ENCODE peak calls at places on chromosomes 1 and 21, in seven cellular contexts. One of them, this sample, is unnamed. For H3K4me1, the result is how much of the 10 kb centered on the place peaks cover.

GRCh38 chr1:209549384-209550001 is 34.0 kb upstream of the CAMK1G start:
- DNase-seq in lower lobe of right lung: no peak
- DNase-seq in sigmoid colon: no peak
- DNase-seq in tibial nerve: no peak
- DNase-seq in MM.1S: no peak
- DNase-seq in osteoblast: no peak
- DNase-seq in CD8-positive, alpha-beta T cell: no peak
- DNase-seq in this sample: no peak

GRCh38 chr1:224668991-224669390 is 52.9 kb downstream of the CNIH3 start:
- DNase-seq in lower lobe of right lung: no peak
- DNase-seq in sigmoid colon: no peak
- DNase-seq in tibial nerve: no peak
- DNase-seq in MM.1S: no peak
- DNase-seq in osteoblast: no peak
- DNase-seq in CD8-positive, alpha-beta T cell: no peak
- DNase-seq in this sample: no peak

GRCh38 chr1:17232759-17233661 is 15.9 kb upstream of the PADI3 start:
- DNase-seq in lower lobe of right lung: no peak
- DNase-seq in sigmoid colon: no peak
- DNase-seq in tibial nerve: no peak
- DNase-seq in MM.1S: no peak
- DNase-seq in osteoblast: peak
- DNase-seq in CD8-positive, alpha-beta T cell: no peak
- DNase-seq in this sample: no peak

GRCh38 chr1:178644308-178645120 is 80.5 kb upstream of the RALGPS2 start:
- DNase-seq in lower lobe of right lung: no peak
- DNase-seq in sigmoid colon: no peak
- DNase-seq in tibial nerve: no peak
- DNase-seq in MM.1S: peak
- DNase-seq in osteoblast: peak
- DNase-seq in CD8-positive, alpha-beta T cell: no peak
- DNase-seq in this sample: no peak

GRCh38 chr1:99086057-99086456 is 81.4 kb upstream of the PLPPR5 start:
- DNase-seq in lower lobe of right lung: no peak
- DNase-seq in sigmoid colon: no peak
- DNase-seq in tibial nerve: no peak
- DNase-seq in MM.1S: no peak
- DNase-seq in osteoblast: no peak
- DNase-seq in CD8-positive, alpha-beta T cell: no peak
- DNase-seq in this sample: no peak

GRCh38 chr1:39919545-39919944 is 17.8 kb upstream of the MYCL start:
- DNase-seq in lower lobe of right lung: peak
- DNase-seq in sigmoid colon: no peak
- DNase-seq in tibial nerve: no peak
- DNase-seq in MM.1S: peak
- DNase-seq in osteoblast: peak
- DNase-seq in CD8-positive, alpha-beta T cell: peak
- DNase-seq in this sample: peak

GRCh38 chr1:118988186-118989005 is at the start of gene TBX15:
- DNase-seq in lower lobe of right lung: no peak
- DNase-seq in sigmoid colon: no peak
- DNase-seq in tibial nerve: no peak
- DNase-seq in MM.1S: no peak
- DNase-seq in osteoblast: peak
- DNase-seq in CD8-positive, alpha-beta T cell: no peak
- DNase-seq in this sample: no peak

GRCh38 chr1:113928950-113929749 is at the start of gene HIPK1:
- DNase-seq in lower lobe of right lung: peak
- DNase-seq in sigmoid colon: peak
- DNase-seq in tibial nerve: peak
- DNase-seq in MM.1S: peak
- DNase-seq in osteoblast: peak
- DNase-seq in CD8-positive, alpha-beta T cell: peak
- DNase-seq in this sample: peak

GRCh38 chr1:56188216-56188615 is 391.1 kb downstream of the PLPP3 start:
- DNase-seq in lower lobe of right lung: no peak
- DNase-seq in sigmoid colon: no peak
- DNase-seq in tibial nerve: no peak
- DNase-seq in MM.1S: no peak
- DNase-seq in osteoblast: no peak
- DNase-seq in CD8-positive, alpha-beta T cell: no peak
- DNase-seq in this sample: no peak

GRCh38 chr1:181948372-181948771 is 113.1 kb downstream of the ZNF648 start:
- DNase-seq in lower lobe of right lung: no peak
- DNase-seq in sigmoid colon: no peak
- DNase-seq in tibial nerve: no peak
- DNase-seq in MM.1S: no peak
- DNase-seq in osteoblast: no peak
- DNase-seq in CD8-positive, alpha-beta T cell: no peak
- DNase-seq in this sample: no peak

GRCh38 chr1:154154534-154155181 is at the start of gene NUP210L:
- DNase-seq in lower lobe of right lung: peak
- DNase-seq in sigmoid colon: peak
- DNase-seq in tibial nerve: peak
- DNase-seq in MM.1S: no peak
- DNase-seq in osteoblast: peak
- DNase-seq in CD8-positive, alpha-beta T cell: no peak
- DNase-seq in this sample: no peak

GRCh38 chr1:51071291-51071690 is 30.7 kb upstream of the C1orf185 start:
- DNase-seq in lower lobe of right lung: no peak
- DNase-seq in sigmoid colon: no peak
- DNase-seq in tibial nerve: no peak
- DNase-seq in MM.1S: no peak
- DNase-seq in osteoblast: no peak
- DNase-seq in CD8-positive, alpha-beta T cell: no peak
- DNase-seq in this sample: no peak

GRCh38 chr1:51518730-51519047 is 377 bp downstream of the EPS15 start:
- DNase-seq in lower lobe of right lung: peak
- DNase-seq in sigmoid colon: peak
- DNase-seq in tibial nerve: no peak
- DNase-seq in MM.1S: peak
- DNase-seq in osteoblast: peak
- DNase-seq in CD8-positive, alpha-beta T cell: peak
- DNase-seq in this sample: no peak

GRCh38 chr1:43276673-43277072 is 6.9 kb downstream of the TMEM125 start:
- DNase-seq in lower lobe of right lung: peak
- DNase-seq in sigmoid colon: peak
- DNase-seq in tibial nerve: no peak
- DNase-seq in MM.1S: no peak
- DNase-seq in osteoblast: no peak
- DNase-seq in CD8-positive, alpha-beta T cell: no peak
- DNase-seq in this sample: no peak

GRCh38 chr1:181090653-181091126 is 2.2 kb downstream of the IER5 start:
- DNase-seq in lower lobe of right lung: no peak
- DNase-seq in sigmoid colon: no peak
- DNase-seq in tibial nerve: no peak
- DNase-seq in MM.1S: peak
- DNase-seq in osteoblast: no peak
- DNase-seq in CD8-positive, alpha-beta T cell: peak
- DNase-seq in this sample: no peak

GRCh38 chr1:40851643-40852042 is 10.5 kb downstream of the CITED4 start:
- DNase-seq in lower lobe of right lung: no peak
- DNase-seq in sigmoid colon: no peak
- DNase-seq in tibial nerve: no peak
- DNase-seq in MM.1S: no peak
- DNase-seq in osteoblast: no peak
- DNase-seq in CD8-positive, alpha-beta T cell: no peak
- DNase-seq in this sample: no peak

GRCh38 chr21:14864211-14865021 is 200.4 kb downstream of the NRIP1 start:
- DNase-seq in lower lobe of right lung: peak
- DNase-seq in sigmoid colon: peak
- DNase-seq in tibial nerve: peak
- DNase-seq in MM.1S: peak
- DNase-seq in osteoblast: peak
- DNase-seq in CD8-positive, alpha-beta T cell: peak
- DNase-seq in this sample: peak

GRCh38 chr1:201982082-201982922 is at the start of gene RNPEP:
- DNase-seq in lower lobe of right lung: peak
- DNase-seq in sigmoid colon: peak
- DNase-seq in tibial nerve: peak
- DNase-seq in MM.1S: peak
- DNase-seq in osteoblast: peak
- DNase-seq in CD8-positive, alpha-beta T cell: peak
- DNase-seq in this sample: peak

GRCh38 chr1:25922633-25923567 is 16.7 kb upstream of the STMN1 start:
- DNase-seq in lower lobe of right lung: peak
- DNase-seq in sigmoid colon: peak
- DNase-seq in tibial nerve: no peak
- DNase-seq in MM.1S: no peak
- DNase-seq in osteoblast: no peak
- DNase-seq in CD8-positive, alpha-beta T cell: peak
- DNase-seq in this sample: peak

GRCh38 chr1:31753623-31754349 is 10.4 kb downstream of the ADGRB2 start:
- DNase-seq in lower lobe of right lung: no peak
- DNase-seq in sigmoid colon: no peak
- DNase-seq in tibial nerve: peak
- DNase-seq in MM.1S: no peak
- DNase-seq in osteoblast: no peak
- DNase-seq in CD8-positive, alpha-beta T cell: no peak
- DNase-seq in this sample: no peak

DNA sequence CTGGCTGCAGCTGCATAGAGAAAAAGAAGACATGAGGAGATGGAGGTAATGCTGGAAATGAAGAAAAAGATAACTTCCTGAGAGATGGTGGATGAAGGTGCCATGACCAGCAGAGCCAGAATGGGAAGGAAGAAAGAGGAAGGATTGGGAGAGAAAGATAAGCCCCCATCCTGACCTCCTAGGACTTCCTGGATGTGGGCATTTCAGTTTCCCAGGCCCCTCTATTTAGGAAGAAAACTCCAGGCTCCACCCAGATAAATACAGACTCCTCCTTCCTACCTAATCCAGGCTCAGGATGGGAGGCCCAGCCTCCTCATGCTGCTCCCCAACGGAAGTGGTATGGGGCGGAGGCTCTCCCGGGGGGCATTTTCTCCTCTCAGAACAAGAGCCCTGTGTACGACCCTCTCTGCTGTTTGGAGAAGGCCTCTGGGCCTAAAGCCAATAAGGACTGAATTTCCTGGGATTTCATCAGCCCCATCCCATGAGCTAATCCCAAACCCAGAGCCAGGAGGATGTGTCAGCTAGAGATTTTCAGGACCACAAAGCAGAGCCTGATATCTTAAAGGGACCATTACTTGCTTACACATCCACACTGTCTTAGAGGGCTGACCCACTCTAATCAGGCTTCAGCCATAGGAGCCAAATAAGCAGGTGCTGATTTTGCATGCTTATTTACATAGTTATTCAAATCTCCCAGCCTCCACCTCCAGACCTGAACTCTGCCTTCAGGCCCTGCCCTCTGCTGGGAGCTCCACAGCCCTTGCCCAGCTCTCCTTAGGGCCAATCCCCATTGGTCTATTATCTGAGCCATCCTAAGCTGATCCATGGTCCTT is 5.1 kb upstream of the ARHGEF2 start:
- DNase-seq in lower lobe of right lung: no peak
- DNase-seq in sigmoid colon: peak
- DNase-seq in tibial nerve: peak
- DNase-seq in MM.1S: peak
- DNase-seq in osteoblast: peak
- DNase-seq in CD8-positive, alpha-beta T cell: no peak
- DNase-seq in this sample: no peak
- H3K4me1 ChIP-seq in lower lobe of right lung: half or more
- H3K4me1 ChIP-seq in sigmoid colon: under half
- H3K4me1 ChIP-seq in tibial nerve: half or more
- H3K4me1 ChIP-seq in MM.1S: under half
- H3K4me1 ChIP-seq in osteoblast: half or more
- H3K4me1 ChIP-seq in CD8-positive, alpha-beta T cell: half or more
- H3K4me1 ChIP-seq in this sample: under half

GRCh38 chr1:174991473-174991872 is 8.3 kb upstream of the CACYBP start:
- DNase-seq in lower lobe of right lung: no peak
- DNase-seq in sigmoid colon: no peak
- DNase-seq in tibial nerve: no peak
- DNase-seq in MM.1S: no peak
- DNase-seq in osteoblast: no peak
- DNase-seq in CD8-positive, alpha-beta T cell: no peak
- DNase-seq in this sample: no peak
- H3K27ac ChIP-seq in lower lobe of right lung: no peak
- H3K27ac ChIP-seq in sigmoid colon: no peak
- H3K27ac ChIP-seq in tibial nerve: no peak
- H3K27ac ChIP-seq in MM.1S: no peak
- H3K27ac ChIP-seq in osteoblast: no peak
- H3K27ac ChIP-seq in CD8-positive, alpha-beta T cell: no peak
- H3K27ac ChIP-seq in this sample: no peak

GRCh38 chr1:81869286-81869685 is 68.6 kb downstream of the ADGRL2 start:
- DNase-seq in lower lobe of right lung: no peak
- DNase-seq in sigmoid colon: no peak
- DNase-seq in tibial nerve: no peak
- DNase-seq in MM.1S: no peak
- DNase-seq in osteoblast: no peak
- DNase-seq in CD8-positive, alpha-beta T cell: no peak
- DNase-seq in this sample: no peak
- H3K4me1 ChIP-seq in lower lobe of right lung: under half
- H3K4me1 ChIP-seq in sigmoid colon: under half
- H3K4me1 ChIP-seq in tibial nerve: under half
- H3K4me1 ChIP-seq in MM.1S: under half
- H3K4me1 ChIP-seq in osteoblast: under half
- H3K4me1 ChIP-seq in CD8-positive, alpha-beta T cell: under half
- H3K4me1 ChIP-seq in this sample: under half

DNA sequence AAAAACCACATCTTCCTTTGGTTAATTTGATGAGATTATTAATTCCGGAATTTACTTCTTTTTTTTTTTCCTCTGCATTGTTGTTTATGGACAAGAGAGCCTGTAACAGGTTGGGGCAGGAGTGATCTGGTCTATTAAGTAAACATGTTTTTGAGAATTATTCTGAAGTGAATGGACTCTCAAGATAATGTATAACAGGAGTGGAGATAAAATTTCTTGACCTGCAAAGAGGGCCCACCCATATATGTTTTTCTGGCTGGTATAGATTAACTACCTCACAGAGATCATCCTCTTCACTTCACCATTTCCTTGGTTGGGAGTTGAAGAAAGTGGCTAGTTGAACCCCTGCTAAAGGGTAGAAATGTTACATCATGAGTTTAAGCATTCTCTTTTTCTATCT is 10.7 kb downstream of the DDI2 start:
- DNase-seq in lower lobe of right lung: no peak
- DNase-seq in sigmoid colon: no peak
- DNase-seq in tibial nerve: no peak
- DNase-seq in MM.1S: no peak
- DNase-seq in osteoblast: no peak
- DNase-seq in CD8-positive, alpha-beta T cell: no peak
- DNase-seq in this sample: no peak
- H3K27ac ChIP-seq in lower lobe of right lung: no peak
- H3K27ac ChIP-seq in sigmoid colon: no peak
- H3K27ac ChIP-seq in tibial nerve: no peak
- H3K27ac ChIP-seq in MM.1S: peak
- H3K27ac ChIP-seq in osteoblast: no peak
- H3K27ac ChIP-seq in CD8-positive, alpha-beta T cell: no peak
- H3K27ac ChIP-seq in this sample: no peak

DNA sequence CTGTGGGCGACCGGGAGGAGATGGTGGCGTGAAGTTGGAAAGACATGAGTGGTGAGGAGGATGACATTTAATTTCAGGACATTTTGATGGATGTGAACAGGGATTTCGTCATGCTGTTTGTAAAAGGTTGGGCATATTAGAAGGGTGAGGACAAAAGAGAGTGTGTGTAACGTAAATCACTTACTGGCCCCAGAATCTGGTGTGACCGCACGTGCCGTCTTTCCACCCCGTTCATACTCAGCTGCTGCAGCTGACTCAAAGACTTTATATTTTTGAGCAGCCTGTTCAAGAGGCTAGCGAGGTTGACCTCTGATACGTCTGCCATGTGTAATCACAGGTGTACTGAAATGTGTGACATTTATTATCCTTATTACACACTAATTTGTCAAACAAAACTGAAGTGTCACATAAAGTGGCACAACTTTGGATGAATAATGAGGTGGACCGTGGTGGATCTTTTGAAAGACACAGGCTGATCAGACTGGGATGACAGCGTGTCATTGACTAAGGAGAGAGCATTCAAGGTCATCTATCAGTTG is 66.6 kb upstream of the ERRFI1 start:
- DNase-seq in lower lobe of right lung: no peak
- DNase-seq in sigmoid colon: no peak
- DNase-seq in tibial nerve: no peak
- DNase-seq in MM.1S: no peak
- DNase-seq in osteoblast: no peak
- DNase-seq in CD8-positive, alpha-beta T cell: no peak
- DNase-seq in this sample: no peak
- H3K4me1 ChIP-seq in lower lobe of right lung: under half
- H3K4me1 ChIP-seq in sigmoid colon: under half
- H3K4me1 ChIP-seq in tibial nerve: under half
- H3K4me1 ChIP-seq in MM.1S: under half
- H3K4me1 ChIP-seq in osteoblast: half or more
- H3K4me1 ChIP-seq in CD8-positive, alpha-beta T cell: under half
- H3K4me1 ChIP-seq in this sample: under half